ENCODE peak calls at places on chromosomes 7 and 10, in nine cellular contexts. One of them, this sample, is unnamed.

GRCh38 chr7:115357213-115357999 is 435.5 kb downstream of the MDFIC start:
- DNase-seq in cardiac muscle cell: no peak
- DNase-seq in sigmoid colon: no peak
- DNase-seq in GM23338: no peak
- DNase-seq in heart left ventricle: no peak
- DNase-seq in adrenal gland: no peak
- DNase-seq in lower leg skin: no peak
- DNase-seq in astrocyte of the spinal cord: peak; percentile 84
- DNase-seq in uterus: no peak
- DNase-seq in this sample: no peak

GRCh38 chr10:43259981-43260761 is 6.7 kb downstream of the RASGEF1A start:
- DNase-seq in cardiac muscle cell: peak; percentile 45
- DNase-seq in sigmoid colon: peak; percentile 64
- DNase-seq in GM23338: no peak
- DNase-seq in heart left ventricle: peak; percentile 69
- DNase-seq in adrenal gland: peak; percentile 30
- DNase-seq in lower leg skin: peak; percentile 84
- DNase-seq in astrocyte of the spinal cord: no peak
- DNase-seq in uterus: no peak
- DNase-seq in this sample: peak; percentile 68

GRCh38 chr7:137546671-137547070 is 203.1 kb upstream of the PTN start:
- DNase-seq in cardiac muscle cell: peak; percentile 42
- DNase-seq in sigmoid colon: no peak
- DNase-seq in GM23338: no peak
- DNase-seq in heart left ventricle: no peak
- DNase-seq in adrenal gland: no peak
- DNase-seq in lower leg skin: no peak
- DNase-seq in astrocyte of the spinal cord: peak; percentile 24
- DNase-seq in uterus: no peak
- DNase-seq in this sample: no peak

GRCh38 chr10:46006219-46006618 is 24.2 kb downstream of the NCOA4 start:
- DNase-seq in cardiac muscle cell: peak; percentile 67
- DNase-seq in sigmoid colon: no peak
- DNase-seq in GM23338: no peak
- DNase-seq in heart left ventricle: no peak
- DNase-seq in adrenal gland: no peak
- DNase-seq in lower leg skin: no peak
- DNase-seq in astrocyte of the spinal cord: peak; percentile 48
- DNase-seq in uterus: no peak
- DNase-seq in this sample: no peak

GRCh38 chr10:27504897-27505457 is 873 bp downstream of the RAB18 start:
- DNase-seq in cardiac muscle cell: peak; percentile 19
- DNase-seq in sigmoid colon: no peak
- DNase-seq in GM23338: no peak
- DNase-seq in heart left ventricle: no peak
- DNase-seq in adrenal gland: no peak
- DNase-seq in lower leg skin: no peak
- DNase-seq in astrocyte of the spinal cord: peak; percentile 28
- DNase-seq in uterus: no peak
- DNase-seq in this sample: no peak

GRCh38 chr7:93119191-93119905 is 1.6 kb upstream of the SAMD9 start:
- DNase-seq in cardiac muscle cell: no peak
- DNase-seq in sigmoid colon: no peak
- DNase-seq in GM23338: no peak
- DNase-seq in heart left ventricle: no peak
- DNase-seq in adrenal gland: no peak
- DNase-seq in lower leg skin: no peak
- DNase-seq in astrocyte of the spinal cord: peak; percentile 64
- DNase-seq in uterus: no peak
- DNase-seq in this sample: no peak

GRCh38 chr10:33365871-33366411 is 31.5 kb upstream of the NRP1 start:
- DNase-seq in cardiac muscle cell: peak; percentile 85
- DNase-seq in sigmoid colon: no peak
- DNase-seq in GM23338: no peak
- DNase-seq in heart left ventricle: no peak
- DNase-seq in adrenal gland: no peak
- DNase-seq in lower leg skin: no peak
- DNase-seq in astrocyte of the spinal cord: peak; percentile 94
- DNase-seq in uterus: no peak
- DNase-seq in this sample: no peak

GRCh38 chr10:47311193-47311899 is 10.9 kb upstream of the GDF2 start:
- DNase-seq in cardiac muscle cell: peak; percentile 35
- DNase-seq in sigmoid colon: no peak
- DNase-seq in GM23338: no peak
- DNase-seq in heart left ventricle: no peak
- DNase-seq in adrenal gland: no peak
- DNase-seq in lower leg skin: no peak
- DNase-seq in astrocyte of the spinal cord: no peak
- DNase-seq in uterus: peak; percentile 31
- DNase-seq in this sample: no peak

GRCh38 chr7:93228302-93228701 is 2.0 kb upstream of the HEPACAM2 start:
- DNase-seq in cardiac muscle cell: peak; percentile 80
- DNase-seq in sigmoid colon: no peak
- DNase-seq in GM23338: peak; percentile 80
- DNase-seq in heart left ventricle: no peak
- DNase-seq in adrenal gland: no peak
- DNase-seq in lower leg skin: no peak
- DNase-seq in astrocyte of the spinal cord: peak; percentile 63
- DNase-seq in uterus: no peak
- DNase-seq in this sample: no peak

GRCh38 chr10:71587941-71588573 is 131.5 kb downstream of the C10orf105 start:
- DNase-seq in cardiac muscle cell: no peak
- DNase-seq in sigmoid colon: no peak
- DNase-seq in GM23338: no peak
- DNase-seq in heart left ventricle: no peak
- DNase-seq in adrenal gland: no peak
- DNase-seq in lower leg skin: no peak
- DNase-seq in astrocyte of the spinal cord: peak; percentile 91
- DNase-seq in uterus: no peak
- DNase-seq in this sample: no peak

GRCh38 chr10:100934084-100934659 is 21.4 kb downstream of the SLF2 start:
- DNase-seq in cardiac muscle cell: peak; percentile 25
- DNase-seq in sigmoid colon: no peak
- DNase-seq in GM23338: peak; percentile 35
- DNase-seq in heart left ventricle: no peak
- DNase-seq in adrenal gland: no peak
- DNase-seq in lower leg skin: no peak
- DNase-seq in astrocyte of the spinal cord: no peak
- DNase-seq in uterus: no peak
- DNase-seq in this sample: no peak

GRCh38 chr7:157136372-157136771 is 2.4 kb upstream of the UBE3C start:
- DNase-seq in cardiac muscle cell: peak; percentile 92
- DNase-seq in sigmoid colon: no peak
- DNase-seq in GM23338: peak; percentile 35
- DNase-seq in heart left ventricle: no peak
- DNase-seq in adrenal gland: no peak
- DNase-seq in lower leg skin: no peak
- DNase-seq in astrocyte of the spinal cord: peak; percentile 86
- DNase-seq in uterus: no peak
- DNase-seq in this sample: no peak

GRCh38 chr10:101331960-101332359 is 22.0 kb upstream of the BTRC start:
- DNase-seq in cardiac muscle cell: no peak
- DNase-seq in sigmoid colon: no peak
- DNase-seq in GM23338: no peak
- DNase-seq in heart left ventricle: no peak
- DNase-seq in adrenal gland: no peak
- DNase-seq in lower leg skin: no peak
- DNase-seq in astrocyte of the spinal cord: no peak
- DNase-seq in uterus: no peak
- DNase-seq in this sample: no peak

GRCh38 chr7:43480581-43480980 is 102.3 kb upstream of the STK17A start:
- DNase-seq in cardiac muscle cell: peak; percentile 25
- DNase-seq in sigmoid colon: no peak
- DNase-seq in GM23338: no peak
- DNase-seq in heart left ventricle: no peak
- DNase-seq in adrenal gland: no peak
- DNase-seq in lower leg skin: no peak
- DNase-seq in astrocyte of the spinal cord: no peak
- DNase-seq in uterus: no peak
- DNase-seq in this sample: no peak

GRCh38 chr10:91552706-91553105 is 80.2 kb downstream of the PPP1R3C start:
- DNase-seq in cardiac muscle cell: peak; percentile 39
- DNase-seq in sigmoid colon: no peak
- DNase-seq in GM23338: peak; percentile 50
- DNase-seq in heart left ventricle: no peak
- DNase-seq in adrenal gland: peak; percentile 39
- DNase-seq in lower leg skin: no peak
- DNase-seq in astrocyte of the spinal cord: no peak
- DNase-seq in uterus: peak; percentile 41
- DNase-seq in this sample: no peak

GRCh38 chr10:91549296-91549695 is 83.6 kb downstream of the PPP1R3C start:
- DNase-seq in cardiac muscle cell: no peak
- DNase-seq in sigmoid colon: no peak
- DNase-seq in GM23338: no peak
- DNase-seq in heart left ventricle: no peak
- DNase-seq in adrenal gland: no peak
- DNase-seq in lower leg skin: no peak
- DNase-seq in astrocyte of the spinal cord: no peak
- DNase-seq in uterus: no peak
- DNase-seq in this sample: no peak

GRCh38 chr10:91551856-91552255 is 81.0 kb downstream of the PPP1R3C start:
- DNase-seq in cardiac muscle cell: peak; percentile 86
- DNase-seq in sigmoid colon: no peak
- DNase-seq in GM23338: peak; percentile 92
- DNase-seq in heart left ventricle: no peak
- DNase-seq in adrenal gland: no peak
- DNase-seq in lower leg skin: no peak
- DNase-seq in astrocyte of the spinal cord: peak; percentile 81
- DNase-seq in uterus: peak; percentile 57
- DNase-seq in this sample: no peak

GRCh38 chr10:91555455-91555854 is 77.4 kb downstream of the PPP1R3C start:
- DNase-seq in cardiac muscle cell: no peak
- DNase-seq in sigmoid colon: no peak
- DNase-seq in GM23338: no peak
- DNase-seq in heart left ventricle: no peak
- DNase-seq in adrenal gland: no peak
- DNase-seq in lower leg skin: no peak
- DNase-seq in astrocyte of the spinal cord: no peak
- DNase-seq in uterus: no peak
- DNase-seq in this sample: no peak

GRCh38 chr10:91552260-91552659 is 80.6 kb downstream of the PPP1R3C start:
- DNase-seq in cardiac muscle cell: no peak
- DNase-seq in sigmoid colon: no peak
- DNase-seq in GM23338: no peak
- DNase-seq in heart left ventricle: no peak
- DNase-seq in adrenal gland: no peak
- DNase-seq in lower leg skin: no peak
- DNase-seq in astrocyte of the spinal cord: no peak
- DNase-seq in uterus: no peak
- DNase-seq in this sample: no peak
- H3K4me3 ChIP-seq in cardiac muscle cell: no peak overlapping the region
- H3K4me3 ChIP-seq in sigmoid colon: peak overlapping the region; percentile 4
- H3K4me3 ChIP-seq in GM23338: no peak overlapping the region
- H3K4me3 ChIP-seq in heart left ventricle: peak overlapping the region; percentile 33
- H3K4me3 ChIP-seq in adrenal gland: no peak overlapping the region
- H3K4me3 ChIP-seq in lower leg skin: no peak overlapping the region
- H3K4me3 ChIP-seq in astrocyte of the spinal cord: no peak overlapping the region
- H3K4me3 ChIP-seq in uterus: no peak overlapping the region
- H3K4me3 ChIP-seq in this sample: peak overlapping the region; percentile 33

GRCh38 chr7:99837649-99838361 is 10.0 kb downstream of the CYP3A43 start:
- DNase-seq in cardiac muscle cell: peak; percentile 15
- DNase-seq in sigmoid colon: no peak
- DNase-seq in GM23338: no peak
- DNase-seq in heart left ventricle: no peak
- DNase-seq in adrenal gland: no peak
- DNase-seq in lower leg skin: no peak
- DNase-seq in astrocyte of the spinal cord: no peak
- DNase-seq in uterus: no peak
- DNase-seq in this sample: no peak
- TF ChIP-seq CTCF in cardiac muscle cell: no peak
- TF ChIP-seq CTCF in sigmoid colon: peak; percentile 12
- TF ChIP-seq CTCF in GM23338: no peak
- TF ChIP-seq CTCF in heart left ventricle: no peak
- TF ChIP-seq CTCF in adrenal gland: no peak
- TF ChIP-seq CTCF in lower leg skin: no peak
- TF ChIP-seq CTCF in astrocyte of the spinal cord: peak; percentile 6
- TF ChIP-seq CTCF in uterus: peak; percentile 18
- TF ChIP-seq CTCF in this sample: no peak

DNA sequence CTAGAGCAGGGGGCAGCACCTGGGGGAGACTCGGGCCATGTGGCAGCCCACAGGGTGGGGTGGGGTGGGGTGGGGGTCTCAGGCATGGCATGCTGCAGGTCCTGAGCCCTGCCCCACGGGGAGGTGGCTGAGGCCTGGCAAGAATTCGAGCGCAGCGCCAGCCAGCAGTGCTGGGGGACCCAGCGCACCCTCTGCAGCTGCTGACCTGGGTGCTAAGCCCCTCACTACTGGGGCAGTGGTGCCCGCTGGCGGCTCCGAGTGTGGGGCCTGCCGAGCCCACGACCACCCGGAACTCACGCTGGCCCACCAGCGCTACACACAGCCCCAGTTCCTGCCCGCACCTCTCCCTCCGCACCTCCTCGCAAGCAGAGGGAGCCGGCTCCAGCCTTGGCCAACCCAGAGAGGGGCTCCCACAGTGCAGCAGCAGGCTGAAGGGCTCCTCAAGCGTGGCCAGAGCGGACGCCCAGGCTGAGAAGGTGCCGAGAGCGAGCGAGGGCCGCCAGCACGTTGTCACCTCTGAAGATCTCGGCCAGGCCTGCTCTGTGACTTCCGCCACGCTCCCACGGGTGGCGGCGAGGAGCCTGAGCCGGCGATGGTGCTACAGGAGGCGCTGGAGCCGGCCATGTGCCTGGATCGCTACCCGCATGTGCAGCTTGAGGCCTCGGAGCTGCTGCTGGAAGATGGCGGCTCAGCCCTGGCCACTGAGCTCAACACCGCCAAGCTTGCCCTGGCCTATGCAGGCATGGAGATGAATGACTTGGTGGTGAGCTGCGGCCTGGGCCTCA is 145.1 kb upstream of the C7orf33 start:
- DNase-seq in cardiac muscle cell: no peak
- DNase-seq in sigmoid colon: no peak
- DNase-seq in GM23338: no peak
- DNase-seq in heart left ventricle: no peak
- DNase-seq in adrenal gland: no peak
- DNase-seq in lower leg skin: no peak
- DNase-seq in astrocyte of the spinal cord: no peak
- DNase-seq in uterus: no peak
- DNase-seq in this sample: no peak
- H3K4me3 ChIP-seq in cardiac muscle cell: no peak overlapping the region
- H3K4me3 ChIP-seq in sigmoid colon: no peak overlapping the region
- H3K4me3 ChIP-seq in GM23338: no peak overlapping the region
- H3K4me3 ChIP-seq in heart left ventricle: no peak overlapping the region
- H3K4me3 ChIP-seq in adrenal gland: no peak overlapping the region
- H3K4me3 ChIP-seq in lower leg skin: no peak overlapping the region
- H3K4me3 ChIP-seq in astrocyte of the spinal cord: no peak overlapping the region
- H3K4me3 ChIP-seq in uterus: no peak overlapping the region
- H3K4me3 ChIP-seq in this sample: no peak overlapping the region

DNA sequence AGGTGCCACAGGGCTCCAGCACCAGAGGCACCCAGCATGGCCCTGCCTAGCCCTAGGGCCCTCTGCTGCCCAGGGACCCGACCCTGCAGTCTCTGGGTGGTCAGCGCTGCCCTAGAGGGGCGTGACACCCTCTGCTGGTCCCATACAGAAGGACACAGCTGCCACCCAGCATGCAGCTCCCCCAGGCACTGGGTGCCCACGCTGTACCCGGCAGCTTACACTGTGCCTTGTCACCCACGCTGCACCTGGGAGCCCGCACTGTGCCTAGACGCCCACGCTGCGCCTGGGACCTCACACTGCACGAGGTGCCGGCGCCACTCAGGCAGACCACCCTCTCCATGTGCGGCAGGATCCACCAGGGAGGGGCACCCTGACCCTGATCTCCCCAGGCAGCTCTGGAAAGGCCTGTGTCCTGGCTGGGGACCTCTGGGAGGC is 55.2 kb downstream of the PWWP2B start:
- DNase-seq in cardiac muscle cell: no peak
- DNase-seq in sigmoid colon: no peak
- DNase-seq in GM23338: no peak
- DNase-seq in heart left ventricle: peak; percentile 65
- DNase-seq in adrenal gland: no peak
- DNase-seq in lower leg skin: no peak
- DNase-seq in astrocyte of the spinal cord: no peak
- DNase-seq in uterus: no peak
- DNase-seq in this sample: no peak
- TF ChIP-seq CTCF in cardiac muscle cell: no peak
- TF ChIP-seq CTCF in sigmoid colon: peak; percentile 5
- TF ChIP-seq CTCF in GM23338: no peak
- TF ChIP-seq CTCF in heart left ventricle: peak; percentile 30
- TF ChIP-seq CTCF in adrenal gland: no peak
- TF ChIP-seq CTCF in lower leg skin: no peak
- TF ChIP-seq CTCF in astrocyte of the spinal cord: peak; percentile 16
- TF ChIP-seq CTCF in uterus: no peak
- TF ChIP-seq CTCF in this sample: no peak